ENCODE peak calls at places on chromosomes 11 and 22, in four cellular contexts. One of them, this sample, is unnamed.

GRCh38 chr22:49735411-49736311 is 92.0 kb downstream of the BRD1 start:
- DNase-seq in non-pigmented ciliary epithelial cell: no peak
- DNase-seq in HFFc6: no peak
- DNase-seq in GM23248: peak
- DNase-seq in this sample: no peak

GRCh38 chr11:109298865-109299264 is 123.1 kb upstream of the C11orf87 start:
- DNase-seq in non-pigmented ciliary epithelial cell: no peak
- DNase-seq in HFFc6: no peak
- DNase-seq in GM23248: peak
- DNase-seq in this sample: no peak

GRCh38 chr22:38075105-38075825 is 8.7 kb downstream of the SLC16A8 start:
- DNase-seq in non-pigmented ciliary epithelial cell: no peak
- DNase-seq in HFFc6: no peak
- DNase-seq in GM23248: no peak
- DNase-seq in this sample: no peak

GRCh38 chr22:41915035-41915782 is at the start of gene SHISA8:
- DNase-seq in non-pigmented ciliary epithelial cell: no peak
- DNase-seq in HFFc6: no peak
- DNase-seq in GM23248: peak
- DNase-seq in this sample: no peak

GRCh38 chr22:28808716-28809355 is 8.5 kb upstream of the XBP1 start:
- DNase-seq in non-pigmented ciliary epithelial cell: no peak
- DNase-seq in HFFc6: no peak
- DNase-seq in GM23248: no peak
- DNase-seq in this sample: no peak

GRCh38 chr11:45666648-45667642 is 1.5 kb upstream of the CHST1 start:
- DNase-seq in non-pigmented ciliary epithelial cell: no peak
- DNase-seq in HFFc6: no peak
- DNase-seq in GM23248: no peak
- DNase-seq in this sample: no peak

GRCh38 chr11:123580137-123580536 is 74.3 kb downstream of the SCN3B start:
- DNase-seq in non-pigmented ciliary epithelial cell: no peak
- DNase-seq in HFFc6: no peak
- DNase-seq in GM23248: no peak
- DNase-seq in this sample: no peak

GRCh38 chr11:44096360-44097188 is 1.1 kb downstream of the EXT2 start:
- DNase-seq in non-pigmented ciliary epithelial cell: no peak
- DNase-seq in HFFc6: peak
- DNase-seq in GM23248: peak
- DNase-seq in this sample: no peak

GRCh38 chr11:96228472-96228871 is 114.5 kb downstream of the MAML2 start:
- DNase-seq in non-pigmented ciliary epithelial cell: peak
- DNase-seq in HFFc6: peak
- DNase-seq in GM23248: peak
- DNase-seq in this sample: peak

GRCh38 chr11:35223429-35223828 is 84.5 kb downstream of the CD44 start:
- DNase-seq in non-pigmented ciliary epithelial cell: no peak
- DNase-seq in HFFc6: peak
- DNase-seq in GM23248: peak
- DNase-seq in this sample: peak

GRCh38 chr22:33038131-33038772 is 19.9 kb downstream of the SYN3 start:
- DNase-seq in non-pigmented ciliary epithelial cell: peak
- DNase-seq in HFFc6: no peak
- DNase-seq in GM23248: peak
- DNase-seq in this sample: no peak

GRCh38 chr11:61152816-61153592 is 8.2 kb downstream of the VPS37C start:
- DNase-seq in non-pigmented ciliary epithelial cell: peak
- DNase-seq in HFFc6: peak
- DNase-seq in GM23248: peak
- DNase-seq in this sample: no peak

GRCh38 chr22:41917906-41918791 is 3.3 kb upstream of the SHISA8 start:
- DNase-seq in non-pigmented ciliary epithelial cell: peak
- DNase-seq in HFFc6: no peak
- DNase-seq in GM23248: peak
- DNase-seq in this sample: no peak

GRCh38 chr22:49566141-49566541 is 261.5 kb downstream of the BRD1 start:
- DNase-seq in non-pigmented ciliary epithelial cell: no peak
- DNase-seq in HFFc6: no peak
- DNase-seq in GM23248: no peak
- DNase-seq in this sample: no peak

GRCh38 chr22:50016988-50017700 is 4.6 kb upstream of the IL17REL start:
- DNase-seq in non-pigmented ciliary epithelial cell: no peak
- DNase-seq in HFFc6: no peak
- DNase-seq in GM23248: no peak
- DNase-seq in this sample: no peak

GRCh38 chr11:118060879-118061278 is 16.0 kb upstream of the TMPRSS4 start:
- DNase-seq in non-pigmented ciliary epithelial cell: no peak
- DNase-seq in HFFc6: no peak
- DNase-seq in GM23248: no peak
- DNase-seq in this sample: no peak

GRCh38 chr11:82980292-82980691 is 78.8 kb downstream of the DDIAS start:
- DNase-seq in non-pigmented ciliary epithelial cell: peak
- DNase-seq in HFFc6: peak
- DNase-seq in GM23248: peak
- DNase-seq in this sample: no peak

GRCh38 chr11:19722702-19723101 is 10.1 kb downstream of the NAV2 start:
- DNase-seq in non-pigmented ciliary epithelial cell: no peak
- DNase-seq in HFFc6: no peak
- DNase-seq in GM23248: no peak
- DNase-seq in this sample: no peak

GRCh38 chr11:118138839-118139420 is 13.7 kb downstream of the SCN4B start:
- DNase-seq in non-pigmented ciliary epithelial cell: no peak
- DNase-seq in HFFc6: no peak
- DNase-seq in GM23248: no peak
- DNase-seq in this sample: no peak

GRCh38 chr22:42299586-42300285 is 29.3 kb upstream of the TCF20 start:
- DNase-seq in non-pigmented ciliary epithelial cell: no peak
- DNase-seq in HFFc6: no peak
- DNase-seq in GM23248: no peak
- DNase-seq in this sample: no peak

GRCh38 chr11:112961751-112962747 is 829 bp downstream of the NCAM1 start:
- DNase-seq in non-pigmented ciliary epithelial cell: no peak
- DNase-seq in HFFc6: no peak
- DNase-seq in GM23248: peak
- DNase-seq in this sample: no peak

GRCh38 chr11:76799061-76799804 is 16.1 kb downstream of the TSKU start:
- DNase-seq in non-pigmented ciliary epithelial cell: no peak
- DNase-seq in HFFc6: peak
- DNase-seq in GM23248: peak
- DNase-seq in this sample: no peak

GRCh38 chr22:23105919-23106853 is 35.6 kb downstream of the RSPH14 start:
- DNase-seq in non-pigmented ciliary epithelial cell: no peak
- DNase-seq in HFFc6: no peak
- DNase-seq in GM23248: no peak
- DNase-seq in this sample: no peak

GRCh38 chr22:40300884-40301672 is 45.2 kb upstream of the ADSL start:
- DNase-seq in non-pigmented ciliary epithelial cell: no peak
- DNase-seq in HFFc6: no peak
- DNase-seq in GM23248: no peak
- DNase-seq in this sample: no peak

GRCh38 chr11:19803506-19803998 is 90.9 kb downstream of the NAV2 start:
- DNase-seq in non-pigmented ciliary epithelial cell: no peak
- DNase-seq in HFFc6: no peak
- DNase-seq in GM23248: no peak
- DNase-seq in this sample: no peak

GRCh38 chr11:93939084-93939780 is 81.9 kb upstream of the HEPHL1 start:
- DNase-seq in non-pigmented ciliary epithelial cell: peak
- DNase-seq in HFFc6: peak
- DNase-seq in GM23248: peak
- DNase-seq in this sample: no peak

GRCh38 chr11:69373251-69373635 is 79.3 kb downstream of the MYEOV start:
- DNase-seq in non-pigmented ciliary epithelial cell: no peak
- DNase-seq in HFFc6: no peak
- DNase-seq in GM23248: no peak
- DNase-seq in this sample: no peak

GRCh38 chr11:134338654-134339053 is 6.9 kb downstream of the GLB1L2 start:
- DNase-seq in non-pigmented ciliary epithelial cell: no peak
- DNase-seq in HFFc6: no peak
- DNase-seq in GM23248: no peak
- DNase-seq in this sample: no peak

GRCh38 chr11:18364495-18365047 is 29.8 kb upstream of the LDHA start:
- DNase-seq in non-pigmented ciliary epithelial cell: no peak
- DNase-seq in HFFc6: no peak
- DNase-seq in GM23248: peak
- DNase-seq in this sample: no peak